ENCODE peak calls at places on chromosomes 3 and 15, in eight cellular contexts. Y is IMR-90, Z is mesenchymal stem cell, I is AG09309, M is brain microvascular endothelial cell, H is upper lobe of right lung, F is lower leg skin, D is uterus. W is an unnamed sample.

GRCh38 chr15:67413770-67414429 is 107.0 kb upstream of the C15orf61 start:
- DNase-seq in I (peak), Z (peak), M (peak), H (no peak), Y (peak), D (no peak), F (no peak), W (peak)

GRCh38 chr15:64369078-64369607 is 12.1 kb downstream of the PCLAF start:
- DNase-seq in F (peak), Z (peak), D (no peak), H (no peak), Y (peak), M (peak), I (no peak), W (no peak)

GRCh38 chr3:71902258-71903128 is 117.5 kb upstream of the PROK2 start:
- DNase-seq in F (no peak), Y (no peak), H (no peak), D (no peak), Z (no peak), I (no peak), M (no peak), W (no peak)

GRCh38 chr3:16124636-16125035 is 49.8 kb upstream of the GALNT15 start:
- DNase-seq in I (peak), H (no peak), D (no peak), M (peak), Z (peak), F (no peak), Y (peak), W (peak)

GRCh38 chr3:188571531-188572115 is 417.7 kb downstream of the LPP start:
- DNase-seq in D (no peak), I (no peak), H (no peak), Y (no peak), F (no peak), M (no peak), Z (no peak), W (no peak)

GRCh38 chr3:97940034-97940433 is 32.2 kb downstream of the RIOX2 start:
- DNase-seq in Y (no peak), D (no peak), I (no peak), H (no peak), M (no peak), Z (no peak), F (no peak), W (no peak)

GRCh38 chr15:73631915-73632669 is 1.1 kb downstream of the NPTN start:
- DNase-seq in F (peak), Z (peak), M (no peak), D (peak), Y (peak), I (no peak), H (no peak), W (peak)

GRCh38 chr3:69665026-69665739 is 74.1 kb upstream of the MITF start:
- DNase-seq in Z (peak), I (no peak), F (no peak), H (no peak), M (peak), Y (no peak), D (peak), W (peak)

GRCh38 chr15:65937476-65937875 is 68.2 kb downstream of the RAB11A start:
- DNase-seq in I (no peak), D (no peak), Z (peak), Y (peak), F (no peak), M (peak), H (no peak), W (no peak)

GRCh38 chr3:24222165-24222805 is 272.4 kb downstream of the THRB start:
- DNase-seq in H (no peak), F (no peak), I (peak), D (no peak), Y (no peak), M (no peak), Z (no peak), W (no peak)

GRCh38 chr15:70974004-70974832 is 81.6 kb downstream of the LRRC49 start:
- DNase-seq in Y (peak), H (no peak), D (no peak), F (no peak), I (peak), Z (peak), M (peak), W (peak)

GRCh38 chr15:85741662-85742061 is 53.1 kb downstream of the KLHL25 start:
- DNase-seq in M (no peak), Z (no peak), F (no peak), Y (no peak), I (no peak), H (no peak), D (peak), W (no peak)

GRCh38 chr15:63915209-63915887 is 81.6 kb upstream of the HERC1 start:
- DNase-seq in F (no peak), H (no peak), I (no peak), M (no peak), Z (no peak), Y (no peak), D (no peak), W (no peak)

GRCh38 chr3:197508051-197508451 is 47.7 kb downstream of the BDH1 start:
- DNase-seq in F (no peak), Y (no peak), I (no peak), H (no peak), D (no peak), M (no peak), Z (no peak), W (no peak)

GRCh38 chr3:146511402-146512134 is 32.8 kb downstream of the PLSCR1 start:
- DNase-seq in D (no peak), Y (no peak), Z (peak), H (no peak), F (no peak), M (no peak), I (no peak), W (no peak)

GRCh38 chr3:126545544-126545943 is 13.2 kb downstream of the C3orf22 start:
- DNase-seq in Y (no peak), M (no peak), I (no peak), H (no peak), F (peak), Z (no peak), D (no peak), W (no peak)

GRCh38 chr15:60116456-60117089 is 112.5 kb downstream of the FOXB1 start:
- DNase-seq in I (no peak), F (no peak), Z (no peak), D (no peak), M (no peak), Y (no peak), H (no peak), W (no peak)

GRCh38 chr15:60119101-60119500 is 115.0 kb downstream of the FOXB1 start:
- DNase-seq in M (no peak), H (no peak), Z (no peak), Y (no peak), I (no peak), D (no peak), F (no peak), W (no peak)

GRCh38 chr15:60118146-60118545 is 114.0 kb downstream of the FOXB1 start:
- DNase-seq in Z (no peak), I (no peak), Y (no peak), D (no peak), M (no peak), H (no peak), F (no peak), W (no peak)

GRCh38 chr15:60118564-60119080 is 114.5 kb downstream of the FOXB1 start:
- DNase-seq in I (no peak), Z (no peak), D (no peak), M (no peak), Y (no peak), F (no peak), H (no peak), W (no peak)

GRCh38 chr15:60115579-60116415 is 111.7 kb downstream of the FOXB1 start:
- DNase-seq in Y (peak), H (no peak), F (no peak), D (no peak), Z (peak), M (no peak), I (peak), W (peak)
- H3K4me3 ChIP-seq in Y (no peak), H (no peak), F (no peak), D (no peak), Z (no peak), M (no peak), I (no peak), W (no peak)

GRCh38 chr3:170423001-170423615 is 4.4 kb downstream of the CLDN11 start:
- DNase-seq in F (no peak), Z (no peak), D (no peak), Y (no peak), M (no peak), I (no peak), H (no peak), W (no peak)

GRCh38 chr3:170419301-170420087 is 826 bp downstream of the CLDN11 start:
- DNase-seq in I (no peak), F (peak), Y (peak), M (no peak), D (peak), Z (peak), H (no peak), W (peak)

GRCh38 chr3:170421758-170422157 is 3.1 kb downstream of the CLDN11 start:
- DNase-seq in I (no peak), Y (no peak), H (no peak), F (no peak), M (no peak), D (no peak), Z (no peak), W (no peak)

GRCh38 chr3:170420307-170420821 is 1.7 kb downstream of the CLDN11 start:
- DNase-seq in M (no peak), Y (peak), I (no peak), Z (peak), H (no peak), D (peak), F (no peak), W (no peak)

GRCh38 chr3:170421147-170421641 is 2.5 kb downstream of the CLDN11 start:
- DNase-seq in Z (peak), D (peak), M (no peak), I (no peak), F (peak), H (no peak), Y (peak), W (peak)
- H3K4me3 ChIP-seq in Z (peak), D (peak), M (peak), I (no peak), F (no peak), H (peak), Y (peak), W (peak)

GRCh38 chr15:81880314-81880713 is 165.5 kb downstream of the MEX3B start:
- DNase-seq in F (no peak), I (no peak), Y (no peak), D (no peak), M (no peak), H (no peak), Z (no peak), W (no peak)

GRCh38 chr15:81877533-81878227 is 168.1 kb downstream of the MEX3B start:
- DNase-seq in F (no peak), I (no peak), Z (peak), H (no peak), M (no peak), D (no peak), Y (no peak), W (peak)

GRCh38 chr15:81886080-81886479 is 159.7 kb downstream of the MEX3B start:
- DNase-seq in I (no peak), F (no peak), Y (no peak), M (no peak), D (no peak), Z (no peak), H (no peak), W (no peak)

GRCh38 chr15:81885135-81885534 is 160.7 kb downstream of the MEX3B start:
- DNase-seq in Z (no peak), H (no peak), F (no peak), I (no peak), Y (no peak), M (no peak), D (no peak), W (no peak)

DNA sequence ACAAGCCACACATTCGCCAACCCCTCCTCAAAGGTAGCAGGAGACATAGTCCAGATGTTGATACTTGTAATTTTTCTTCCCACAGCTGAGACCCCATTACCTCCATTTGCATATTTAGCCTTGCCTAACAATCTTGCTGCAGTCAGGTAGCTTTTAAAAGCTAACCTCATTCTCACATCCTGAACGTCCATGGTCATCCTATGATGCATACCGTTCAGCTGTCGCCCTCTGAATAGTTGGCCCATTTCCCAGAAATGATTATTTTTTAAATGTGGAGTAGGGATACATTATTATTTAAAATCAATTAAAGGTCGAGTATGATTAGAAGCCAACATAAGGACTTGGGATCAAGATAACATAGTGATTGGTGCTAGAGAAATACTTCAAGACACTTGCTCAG is 165.0 kb downstream of the MEX3B start:
- DNase-seq in D (no peak), Z (no peak), H (no peak), M (no peak), I (no peak), F (no peak), Y (peak), W (no peak)
- H3K4me3 ChIP-seq in D (no peak), Z (no peak), H (no peak), M (no peak), I (no peak), F (no peak), Y (no peak), W (no peak)

GRCh38 chr15:40512440-40512839 is 41.7 kb downstream of the CHST14 start:
- DNase-seq in H (no peak), Z (no peak), I (no peak), M (no peak), F (no peak), D (no peak), Y (no peak), W (no peak)

GRCh38 chr15:40510201-40510600 is 39.4 kb downstream of the CHST14 start:
- DNase-seq in Z (no peak), Y (no peak), F (no peak), H (no peak), M (no peak), D (no peak), I (no peak), W (no peak)

GRCh38 chr15:40508216-40508615 is 37.4 kb downstream of the CHST14 start:
- DNase-seq in D (no peak), Z (no peak), I (no peak), Y (no peak), F (no peak), H (no peak), M (no peak), W (no peak)

GRCh38 chr15:40511472-40512133 is 40.8 kb downstream of the CHST14 start:
- DNase-seq in F (peak), Y (no peak), Z (peak), I (no peak), M (no peak), H (peak), D (peak), W (peak)

DNA sequence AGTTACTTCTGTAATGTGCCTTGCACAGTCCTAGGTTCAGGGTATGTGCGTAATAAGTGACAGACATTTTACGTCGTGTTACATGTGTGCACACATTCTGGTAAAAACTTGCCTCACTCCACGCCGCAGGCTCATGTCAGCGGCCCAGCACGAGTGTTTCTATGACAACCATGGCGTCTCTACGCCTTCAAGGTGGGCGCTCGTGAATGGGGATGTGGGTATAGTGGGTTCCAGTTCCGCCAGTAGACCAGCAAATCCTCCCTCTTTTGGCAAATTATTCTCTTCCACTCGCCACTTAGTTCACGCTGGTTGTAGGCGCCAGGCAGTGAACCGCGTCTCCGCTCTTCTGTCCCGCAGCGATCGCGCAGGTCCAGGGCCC is 40.3 kb downstream of the CHST14 start:
- DNase-seq in D (no peak), H (no peak), Z (no peak), M (no peak), I (no peak), F (no peak), Y (no peak), W (no peak)
- H3K4me3 ChIP-seq in D (peak), H (peak), Z (peak), M (peak), I (peak), F (peak), Y (peak), W (peak)

GRCh38 chr3:117488983-117489382 is 779.4 kb downstream of the TUSC7 start:
- DNase-seq in Z (no peak), I (no peak), F (no peak), M (no peak), Y (no peak), H (no peak), D (no peak), W (no peak)

GRCh38 chr3:117489663-117490079 is 780.1 kb downstream of the TUSC7 start:
- DNase-seq in Z (no peak), Y (no peak), M (no peak), I (no peak), F (no peak), D (no peak), H (no peak), W (no peak)

GRCh38 chr3:117483839-117484238 is 774.3 kb downstream of the TUSC7 start:
- DNase-seq in Y (no peak), Z (no peak), F (no peak), M (no peak), H (no peak), D (no peak), I (no peak), W (no peak)

GRCh38 chr3:117485841-117486240 is 776.3 kb downstream of the TUSC7 start:
- DNase-seq in D (no peak), M (no peak), Z (no peak), I (no peak), Y (peak), F (no peak), H (no peak), W (no peak)

DNA sequence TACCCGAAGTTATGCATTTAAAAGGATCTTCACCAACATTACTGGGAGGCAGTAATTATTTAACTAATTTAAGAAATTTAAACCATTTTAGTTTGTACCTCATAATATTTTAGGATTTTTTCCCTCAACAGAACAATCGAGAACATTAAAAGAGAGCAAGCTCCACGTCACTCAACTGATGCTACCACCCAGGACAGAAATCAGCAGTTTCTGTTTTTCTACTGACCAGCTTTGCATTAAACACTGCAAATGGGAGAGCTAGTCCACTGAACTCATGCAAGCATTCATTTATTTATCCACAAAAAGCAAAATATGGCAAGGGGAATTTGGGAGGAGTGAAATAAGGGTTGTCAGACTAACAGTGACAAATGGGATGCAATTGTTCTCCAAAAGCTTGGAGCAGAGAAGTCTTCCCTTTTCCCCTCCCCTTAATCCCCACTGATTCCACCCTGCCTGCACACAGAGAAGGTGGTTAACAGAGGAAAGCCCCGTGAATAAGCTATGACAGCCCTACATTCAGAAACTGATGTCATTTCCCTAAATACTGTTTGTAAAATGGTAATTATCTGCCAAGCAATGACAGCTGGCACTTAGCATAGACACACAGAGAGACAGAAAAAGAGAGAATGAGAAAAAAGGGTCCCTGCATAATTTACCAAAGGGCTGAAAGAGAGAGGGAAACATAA is 777.3 kb downstream of the TUSC7 start:
- DNase-seq in H (no peak), Y (no peak), Z (no peak), D (no peak), F (no peak), M (no peak), I (no peak), W (no peak)
- H3K4me3 ChIP-seq in H (no peak), Y (no peak), Z (no peak), D (no peak), F (no peak), M (no peak), I (no peak), W (no peak)